ENCODE peak calls at places on chromosomes 7 and 10, in four cellular contexts. I is HEK293T, S is WTC11, A is K562. L is an unnamed sample.

GRCh38 chr10:116134316-116134715 is 138.7 kb downstream of the GFRA1 start:
- DNase-seq in A (no peak), S (no peak), I (no peak), L (no peak)

GRCh38 chr7:5396999-5397656 is 26.5 kb downstream of the TNRC18 start:
- DNase-seq in S (no peak), I (no peak), A (no peak), L (peak)

GRCh38 chr10:103757531-103758293 is 97.7 kb downstream of the SH3PXD2A start:
- DNase-seq in A (no peak), I (no peak), S (peak), L (no peak)

GRCh38 chr10:133255323-133255722 is 17.7 kb downstream of the VENTX start:
- DNase-seq in S (no peak), A (no peak), I (no peak), L (no peak)

GRCh38 chr10:122688293-122688989 is 11.2 kb downstream of the C10orf120 start:
- DNase-seq in I (no peak), S (no peak), A (no peak), L (no peak)

GRCh38 chr10:48531486-48531885 is 73.4 kb downstream of the ARHGAP22 start:
- DNase-seq in I (no peak), A (no peak), S (no peak), L (no peak)

GRCh38 chr7:38398725-38399321 is 125.4 kb upstream of the TARP start:
- DNase-seq in I (peak), A (peak), S (peak), L (peak)

GRCh38 chr10:63630928-63631685 is 109.9 kb downstream of the REEP3 start:
- DNase-seq in S (no peak), A (no peak), I (no peak), L (no peak)

GRCh38 chr10:35412900-35413491 is 76.7 kb downstream of the CCNY start:
- DNase-seq in S (no peak), A (peak), I (no peak), L (no peak)

GRCh38 chr10:43134126-43134905 is 3.9 kb upstream of the CSGALNACT2 start:
- DNase-seq in I (no peak), S (no peak), A (no peak), L (no peak)

GRCh38 chr7:139680676-139681462 is 96.9 kb downstream of the HIPK2 start:
- DNase-seq in S (no peak), I (no peak), A (peak), L (no peak)

GRCh38 chr7:47573758-47574472 is 8.0 kb downstream of the TNS3 start:
- DNase-seq in A (no peak), I (no peak), S (no peak), L (peak)

GRCh38 chr7:88792361-88792760 is 3.2 kb downstream of the TEX47 start:
- DNase-seq in S (no peak), A (no peak), I (no peak), L (no peak)

GRCh38 chr7:151844828-151845200 is 32.1 kb downstream of the PRKAG2 start:
- DNase-seq in I (no peak), A (no peak), S (no peak), L (no peak)

GRCh38 chr10:34656676-34657075 is 158.4 kb downstream of the PARD3 start:
- DNase-seq in A (no peak), S (no peak), I (no peak), L (no peak)

GRCh38 chr7:112362796-112363195 is 87.5 kb upstream of the IFRD1 start:
- DNase-seq in A (no peak), S (no peak), I (no peak), L (no peak)

GRCh38 chr10:12703813-12704212 is 297.7 kb downstream of the CCDC3 start:
- DNase-seq in A (no peak), S (no peak), I (no peak), L (no peak)

GRCh38 chr10:74813860-74814259 is 12.5 kb upstream of the KAT6B start:
- DNase-seq in I (no peak), S (no peak), A (no peak), L (no peak)

GRCh38 chr10:43078175-43078985 is 1.5 kb downstream of the RET start:
- DNase-seq in S (no peak), I (no peak), A (no peak), L (no peak)

GRCh38 chr10:120945801-120946302 is 94.7 kb downstream of the WDR11 start:
- DNase-seq in I (no peak), A (no peak), S (no peak), L (no peak)

GRCh38 chr10:123573236-123574147 is 92.7 kb upstream of the GPR26 start:
- DNase-seq in S (peak), I (peak), A (peak), L (peak)

GRCh38 chr10:4344544-4344994 is 481.4 kb upstream of the AKR1E2 start:
- DNase-seq in S (no peak), I (no peak), A (no peak), L (no peak)

GRCh38 chr7:117623606-117624005 is 143.8 kb downstream of the CFTR start:
- DNase-seq in S (no peak), A (no peak), I (no peak), L (no peak)

GRCh38 chr10:8499312-8499711 is 444.8 kb downstream of the GATA3 start:
- DNase-seq in I (no peak), S (no peak), A (no peak), L (no peak)

GRCh38 chr10:47031953-47032465 is 120.8 kb downstream of the PTPN20 start:
- DNase-seq in S (no peak), I (no peak), A (no peak), L (no peak)

GRCh38 chr7:122304604-122304975 is at the start of gene FEZF1:
- DNase-seq in S (peak), A (no peak), I (no peak), L (peak)

GRCh38 chr7:64878684-64879083 is 24.4 kb upstream of the ZNF273 start:
- DNase-seq in S (no peak), I (no peak), A (no peak), L (no peak)

GRCh38 chr10:13820119-13820518 is 233.4 kb downstream of the PRPF18 start:
- DNase-seq in A (no peak), I (no peak), S (no peak), L (no peak)

GRCh38 chr7:157446322-157446721 is 109.5 kb downstream of the DNAJB6 start:
- DNase-seq in S (no peak), A (no peak), I (no peak), L (no peak)

GRCh38 chr7:37683263-37684120 is at the start of gene GPR141:
- DNase-seq in S (no peak), I (no peak), A (no peak), L (no peak)

GRCh38 chr7:140533394-140533872 is 54.1 kb upstream of the MKRN1 start:
- DNase-seq in I (no peak), S (no peak), A (peak), L (peak)

GRCh38 chr7:20352573-20353304 is 22.0 kb downstream of the ITGB8 start:
- DNase-seq in A (no peak), I (peak), S (no peak), L (no peak)

GRCh38 chr10:23479798-23480473 is 41.1 kb downstream of the OTUD1 start:
- DNase-seq in I (no peak), S (no peak), A (no peak), L (no peak)

GRCh38 chr10:131840788-131841118 is 60.1 kb upstream of the PPP2R2D start:
- DNase-seq in A (no peak), I (no peak), S (no peak), L (no peak)

GRCh38 chr10:65891073-65891981 is 1034.5 kb upstream of the LRRTM3 start:
- DNase-seq in A (no peak), I (no peak), S (no peak), L (no peak)
- TF ChIP-seq ELF4 in A (no peak), I (no peak), S (no peak), L (no peak)

DNA sequence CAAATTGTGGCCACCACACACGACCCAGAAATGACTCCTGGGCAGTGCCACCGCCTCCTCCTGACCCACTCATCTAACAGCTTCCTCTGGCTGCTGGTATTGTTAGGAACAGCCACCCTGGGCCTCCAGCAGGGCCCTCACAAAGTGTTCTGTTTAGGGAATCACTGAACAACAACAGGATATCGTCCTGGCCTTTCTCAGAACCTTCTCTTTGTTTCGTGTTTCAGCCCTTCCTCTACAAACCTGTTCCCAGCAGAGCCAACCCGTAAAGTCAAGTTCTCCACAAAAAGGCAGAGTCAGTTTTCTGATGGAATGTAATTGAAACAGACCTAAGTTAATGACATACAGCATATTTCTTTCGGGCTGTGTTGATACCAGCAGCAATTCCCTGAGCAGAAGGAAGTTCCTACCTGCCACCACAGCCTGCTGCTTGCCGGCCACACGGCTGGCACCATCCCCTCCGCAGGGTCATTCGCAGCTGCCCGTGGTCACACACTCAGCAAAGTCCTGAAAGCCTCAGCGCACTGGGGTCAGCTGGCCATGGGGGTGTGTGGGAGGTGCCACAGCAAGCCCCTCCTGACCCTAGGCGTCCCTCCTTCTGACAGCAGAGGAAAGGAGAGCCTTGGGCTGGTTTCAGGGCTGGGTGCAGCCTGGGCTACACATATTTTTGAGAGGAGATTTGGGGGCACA is 91.7 kb upstream of the PITRM1 start:
- DNase-seq in I (no peak), A (no peak), S (no peak), L (no peak)
- TF ChIP-seq ELF4 in I (no peak), A (no peak), S (no peak), L (no peak)

GRCh38 chr7:50775826-50776225 is 6.9 kb downstream of the GRB10 start:
- DNase-seq in S (no peak), I (no peak), A (no peak), L (no peak)

GRCh38 chr7:50771120-50772002 is 11.3 kb downstream of the GRB10 start:
- DNase-seq in S (no peak), I (no peak), A (no peak), L (no peak)

GRCh38 chr7:50775231-50775630 is 7.5 kb downstream of the GRB10 start:
- DNase-seq in S (no peak), I (no peak), A (no peak), L (no peak)

GRCh38 chr7:50778189-50778588 is 4.5 kb downstream of the GRB10 start:
- DNase-seq in S (no peak), A (no peak), I (no peak), L (peak)

GRCh38 chr7:50774299-50774698 is 8.4 kb downstream of the GRB10 start:
- DNase-seq in S (no peak), I (no peak), A (no peak), L (no peak)
- TF ChIP-seq ELF4 in S (no peak), I (no peak), A (no peak), L (no peak)

DNA sequence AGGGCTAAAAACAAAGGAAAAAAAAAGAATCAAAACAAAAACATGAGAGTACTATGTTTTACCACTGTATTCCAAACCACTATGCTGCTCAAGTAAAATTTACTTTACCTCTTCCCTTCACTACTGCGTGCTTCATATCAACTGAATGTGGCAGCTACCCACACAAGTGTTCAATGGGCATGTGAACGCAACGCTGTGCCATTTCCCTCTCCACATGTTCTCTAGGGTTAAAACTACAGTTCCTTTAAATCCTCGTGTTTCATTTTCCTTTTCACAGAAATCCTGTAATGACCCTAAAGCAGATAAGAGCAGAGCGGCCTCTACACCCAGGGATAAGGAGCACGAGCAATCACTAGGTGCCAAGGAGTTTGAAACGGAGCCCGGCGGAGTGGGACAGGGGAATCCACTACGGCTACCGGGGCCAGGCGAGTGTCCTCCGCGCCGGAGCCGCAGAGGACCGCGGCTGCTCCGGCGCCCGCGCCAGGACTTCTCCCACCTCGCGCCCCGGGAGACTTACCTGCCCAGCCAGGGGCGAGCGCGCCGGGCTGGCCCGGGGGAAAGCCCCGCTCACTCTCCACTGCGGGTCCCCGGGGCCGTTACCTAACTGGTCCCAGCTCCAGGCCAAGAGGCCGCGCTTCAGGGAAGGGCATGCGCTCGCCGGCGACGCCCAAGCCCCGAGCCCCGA is 810 bp downstream of the NAMPT start:
- DNase-seq in I (peak), S (no peak), A (peak), L (peak)
- TF ChIP-seq ELF4 in I (no peak), S (no peak), A (no peak), L (no peak)

DNA sequence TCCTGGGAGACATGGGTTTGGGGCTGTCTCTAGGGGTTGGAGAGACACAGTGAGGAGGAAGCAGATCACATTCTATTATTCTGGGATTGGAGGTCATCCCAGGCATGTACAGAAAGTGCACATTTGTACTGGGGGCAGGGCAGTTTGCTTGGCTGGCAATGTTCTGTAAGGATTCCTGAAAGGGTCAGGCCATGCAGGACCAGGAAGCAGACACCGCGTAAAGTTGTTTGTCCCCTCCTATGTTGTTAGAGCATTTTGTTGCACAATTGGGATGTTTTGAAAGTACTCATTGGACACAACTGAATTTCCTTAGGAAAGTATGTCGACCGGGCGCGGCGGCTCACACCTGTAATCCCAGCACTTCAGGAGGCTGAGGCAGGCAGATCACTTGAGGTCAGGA is 12.5 kb downstream of the LYZL2 start:
- DNase-seq in A (no peak), S (no peak), I (no peak), L (peak)
- TF ChIP-seq ELF4 in A (no peak), S (no peak), I (no peak), L (no peak)

DNA sequence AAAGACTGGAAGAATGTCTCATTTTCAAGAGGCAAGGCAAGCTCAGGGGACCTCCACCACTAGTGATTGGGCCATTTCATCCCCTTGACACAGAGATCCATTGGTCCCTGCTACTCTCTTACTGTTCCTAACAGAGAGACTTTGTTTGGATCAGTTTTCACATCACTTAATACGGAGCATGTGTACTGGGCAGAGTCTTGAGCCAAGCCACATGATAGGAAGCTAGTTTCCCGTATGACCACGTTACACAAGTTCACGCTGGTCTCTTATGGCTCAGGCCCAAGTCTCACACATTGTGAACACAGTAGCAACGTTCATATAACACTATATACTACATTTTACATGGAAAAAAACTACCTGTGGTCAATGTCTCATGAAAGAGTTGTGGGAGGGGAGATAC is 269.9 kb downstream of the BAMBI start:
- DNase-seq in S (no peak), I (no peak), A (no peak), L (no peak)
- TF ChIP-seq ELF4 in S (no peak), I (no peak), A (no peak), L (no peak)